ENCODE peak calls at places on chromosomes 12 and 14, in four cellular contexts. A is T-helper 2 cell; X is brain microvascular endothelial cell; Z is effector CD8-positive, alpha-beta T cell. R is an unnamed sample.

GRCh38 chr12:119169150-119169549 is 9.6 kb upstream of the HSPB8 start:
- DNase-seq in A (no peak), Z (no peak), X (no peak), R (no peak)

GRCh38 chr12:52353766-52354165 is 13.5 kb downstream of the KRT85 start:
- DNase-seq in A (no peak), Z (no peak), X (no peak), R (no peak)

GRCh38 chr12:129531004-129531403 is 372.8 kb downstream of the TMEM132D start:
- DNase-seq in Z (no peak), A (no peak), X (no peak), R (no peak)

GRCh38 chr14:106491851-106492250 is 965.5 kb downstream of the TMEM121 start:
- DNase-seq in Z (no peak), X (no peak), A (no peak), R (no peak)

GRCh38 chr12:120640840-120641833 is 711 bp downstream of the CABP1 start:
- DNase-seq in X (peak), Z (peak), A (peak), R (no peak)

GRCh38 chr12:65215449-65215848 is 46.1 kb downstream of the LEMD3 start:
- DNase-seq in A (no peak), Z (no peak), X (no peak), R (no peak)

GRCh38 chr12:23854598-23854997 is 94.9 kb downstream of the SOX5 start:
- DNase-seq in Z (no peak), A (no peak), X (no peak), R (no peak)

GRCh38 chr14:31419179-31420012 is 954 bp downstream of the HEATR5A start:
- DNase-seq in A (no peak), X (peak), Z (no peak), R (peak)

GRCh38 chr14:32710351-32711102 is 228.2 kb upstream of the NPAS3 start:
- DNase-seq in X (no peak), A (no peak), Z (no peak), R (no peak)

GRCh38 chr12:30219047-30219446 is 435.3 kb upstream of the TMTC1 start:
- DNase-seq in X (peak), A (no peak), Z (no peak), R (no peak)

GRCh38 chr12:80551897-80552296 is 107.9 kb downstream of the PTPRQ start:
- DNase-seq in X (peak), Z (no peak), A (no peak), R (peak)

GRCh38 chr12:55721601-55722213 is 1.5 kb downstream of the RDH5 start:
- DNase-seq in Z (no peak), X (no peak), A (no peak), R (no peak)

GRCh38 chr12:131754184-131754583 is 43.3 kb downstream of the SFSWAP start:
- DNase-seq in X (no peak), A (no peak), Z (no peak), R (no peak)

GRCh38 chr12:11607313-11608081 is 42.0 kb upstream of the ETV6 start:
- DNase-seq in X (peak), Z (no peak), A (no peak), R (peak)

GRCh38 chr14:57865450-57866198 is at the start of gene SLC35F4:
- DNase-seq in A (peak), X (no peak), Z (no peak), R (no peak)

GRCh38 chr14:56650977-56651376 is 71.4 kb downstream of the TMEM260 start:
- DNase-seq in A (no peak), X (no peak), Z (no peak), R (no peak)

GRCh38 chr12:117023998-117024960 is 74.9 kb downstream of the TESC start:
- DNase-seq in X (no peak), A (no peak), Z (no peak), R (no peak)

GRCh38 chr12:82479511-82479910 is 121.2 kb downstream of the METTL25 start:
- DNase-seq in X (no peak), Z (no peak), A (no peak), R (peak)

GRCh38 chr12:123278150-123278627 is 6.5 kb upstream of the CDK2AP1 start:
- DNase-seq in Z (no peak), A (peak), X (no peak), R (no peak)

GRCh38 chr14:75971509-75971908 is 10.3 kb downstream of the TGFB3 start:
- DNase-seq in Z (no peak), A (no peak), X (no peak), R (no peak)

GRCh38 chr12:97148941-97149559 is 242.0 kb downstream of the NEDD1 start:
- DNase-seq in A (peak), Z (no peak), X (peak), R (no peak)

GRCh38 chr14:72545411-72546311 is 348.2 kb downstream of the DPF3 start:
- DNase-seq in Z (no peak), X (no peak), A (no peak), R (no peak)

R was measured in astrocyte of the cerebellum.